ENCODE peak calls at places on chromosome 1, in five cellular contexts. T is CD4-positive, CD25-positive, alpha-beta regulatory T cell; C is iPS DF 6.9; V is tibial artery; L is kidney. R is an unnamed sample.
A peak's percentile ranks its signal among the peaks of the same experiment; 100 is the strongest.

GRCh38 chr1:196464545-196464944 is 143.7 kb downstream of the KCNT2 start:
- DNase-seq in C (no peak), L (no peak), T (no peak), V (no peak), R (no peak)

GRCh38 chr1:101259744-101260148 is 22.9 kb downstream of the S1PR1 start:
- DNase-seq in C (no peak), T (no peak), V (no peak), L (no peak), R (no peak)

GRCh38 chr1:37561794-37562132 is 5.0 kb downstream of the DNALI1 start:
- DNase-seq in L (no peak), C (peak; percentile 29), T (peak; percentile 14), V (no peak), R (peak; percentile 33)

GRCh38 chr1:62384276-62385005 is 52.4 kb upstream of the USP1 start:
- DNase-seq in T (no peak), V (no peak), C (no peak), L (no peak), R (no peak)

GRCh38 chr1:27928216-27928954 is 6.4 kb upstream of the SMPDL3B start:
- DNase-seq in T (no peak), V (no peak), L (peak; percentile 29), C (no peak), R (no peak)

GRCh38 chr1:28890836-28891235 is 23.5 kb upstream of the EPB41 start:
- DNase-seq in T (no peak), C (no peak), V (no peak), L (no peak), R (no peak)

GRCh38 chr1:27503961-27504587 is 14.1 kb upstream of the WASF2 start:
- DNase-seq in T (no peak), L (peak; percentile 76), C (no peak), V (no peak), R (no peak)

GRCh38 chr1:197399691-197400521 is 131.9 kb downstream of the CRB1 start:
- DNase-seq in T (peak; percentile 25), C (peak; percentile 27), L (no peak), V (no peak), R (peak; percentile 51)

GRCh38 chr1:82979593-82980230 is 1019.2 kb downstream of the TTLL7 start:
- DNase-seq in C (no peak), V (no peak), L (no peak), T (no peak), R (no peak)

GRCh38 chr1:215583185-215583692 is 16.1 kb downstream of the KCTD3 start:
- DNase-seq in T (no peak), L (no peak), C (no peak), V (no peak), R (no peak)

GRCh38 chr1:234871039-234871709 is 257.5 kb downstream of the TOMM20 start:
- DNase-seq in L (no peak), C (no peak), V (peak; percentile 59), T (no peak), R (no peak)

GRCh38 chr1:8350914-8351684 is 33.2 kb downstream of the SLC45A1 start:
- DNase-seq in C (no peak), L (peak; percentile 75), V (no peak), T (no peak), R (no peak)

GRCh38 chr1:2206813-2207488 is 12.4 kb upstream of the FAAP20 start:
- DNase-seq in L (peak; percentile 83), C (no peak), V (peak; percentile 75), T (no peak), R (no peak)

GRCh38 chr1:2209400-2210083 is 15.0 kb upstream of the FAAP20 start:
- DNase-seq in C (no peak), L (peak; percentile 86), T (no peak), V (peak; percentile 72), R (no peak)

GRCh38 chr1:2210084-2210653 is 15.6 kb upstream of the FAAP20 start:
- DNase-seq in C (no peak), T (no peak), V (peak; percentile 69), L (peak; percentile 76), R (no peak)

GRCh38 chr1:2210786-2211185 is 16.2 kb upstream of the FAAP20 start:
- DNase-seq in L (peak; percentile 76), T (no peak), C (no peak), V (peak; percentile 70), R (no peak)

DNA sequence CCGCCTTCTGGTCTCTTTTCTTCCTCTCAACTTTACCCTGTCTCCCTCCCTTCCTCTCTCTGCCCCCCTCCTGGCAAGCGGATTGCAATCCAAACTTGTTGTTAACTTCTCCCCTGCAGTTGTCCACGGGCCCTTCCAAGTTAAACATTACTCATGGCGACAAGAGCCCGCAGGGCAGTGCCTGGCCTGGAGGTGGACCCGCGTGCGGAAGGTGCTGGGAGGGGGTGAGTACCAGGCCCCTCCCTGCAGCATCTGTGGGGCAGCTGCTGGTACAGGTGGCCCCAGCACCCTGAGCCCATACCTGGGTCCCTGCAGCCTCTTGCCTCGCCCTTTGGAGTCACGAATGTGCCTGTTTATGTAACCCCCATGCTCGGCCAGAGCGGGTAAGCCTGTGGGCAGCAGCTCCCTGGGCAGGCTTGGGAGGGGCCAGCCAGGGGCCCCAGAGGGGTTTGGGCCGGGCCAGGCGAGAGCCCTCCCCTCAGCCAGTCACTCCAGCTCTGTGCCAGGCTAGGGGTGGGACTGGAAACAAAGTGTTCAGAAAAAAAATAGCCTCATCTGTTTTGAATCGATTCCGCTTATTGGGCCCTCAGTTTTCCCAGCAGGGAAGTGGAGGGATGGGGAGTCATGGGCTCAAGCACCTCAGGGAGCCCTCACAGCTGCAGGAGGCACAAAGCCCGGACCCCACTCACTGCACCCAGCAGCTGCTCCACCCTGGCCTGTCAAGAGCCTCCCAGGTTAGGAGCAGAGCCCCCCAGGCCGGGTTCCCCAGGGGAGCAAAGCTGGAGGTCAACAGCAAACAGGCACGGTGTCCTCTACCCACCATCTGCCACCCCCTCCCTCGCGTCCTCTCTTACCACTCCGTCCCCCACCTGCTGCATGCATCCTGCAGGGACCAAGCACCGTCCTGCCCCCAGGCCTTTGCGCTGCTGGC is 14.0 kb upstream of the FAAP20 start:
- DNase-seq in C (no peak), T (no peak), V (peak; percentile 97), L (peak; percentile 95), R (no peak)
- H3K4me1 ChIP-seq in C (peaks cover 5% of the 10 kb centered on the region), T (peaks cover 31% of the 10 kb centered on the region), V (peaks cover 19% of the 10 kb centered on the region), L (peaks cover 47% of the 10 kb centered on the region), R (peaks cover 13% of the 10 kb centered on the region)

DNA sequence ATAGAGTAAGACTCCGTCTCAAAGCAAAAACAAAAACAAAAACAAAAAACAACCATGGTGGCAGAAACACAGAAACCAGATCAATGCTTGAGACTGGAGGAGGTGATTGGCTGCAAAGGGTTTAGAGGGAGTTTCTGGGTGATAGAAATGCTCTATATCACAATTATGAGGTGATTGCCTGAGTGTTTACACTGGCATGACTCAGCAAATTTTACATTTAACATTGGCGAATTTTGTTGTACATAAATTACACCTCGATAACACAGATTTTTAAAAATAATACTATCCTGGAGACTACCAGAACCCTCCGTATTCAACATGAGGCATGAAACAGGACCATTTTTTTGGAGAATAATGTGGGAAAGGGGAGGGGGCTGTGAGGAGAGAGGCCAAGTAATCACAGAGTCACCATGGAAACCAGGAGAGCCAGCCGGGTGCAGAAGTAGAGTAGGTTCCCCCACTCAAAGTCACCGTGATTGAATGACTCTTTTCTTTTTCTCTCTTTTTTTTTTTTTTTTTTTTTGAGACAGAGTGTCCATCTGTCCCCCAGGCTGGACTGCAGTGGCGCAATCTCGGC is 24.3 kb downstream of the HEYL start:
- DNase-seq in V (no peak), C (no peak), L (no peak), T (no peak), R (no peak)
- H3K4me1 ChIP-seq in V (no peaks in the 10 kb centered on the region), C (no peaks in the 10 kb centered on the region), L (no peaks in the 10 kb centered on the region), T (no peaks in the 10 kb centered on the region), R (no peaks in the 10 kb centered on the region)

GRCh38 chr1:64893921-64894320 is 72.4 kb downstream of the JAK1 start:
- DNase-seq in V (no peak), L (no peak), C (no peak), T (no peak), R (no peak)

GRCh38 chr1:64892576-64893573 is 73.5 kb downstream of the JAK1 start:
- DNase-seq in V (no peak), L (no peak), C (no peak), T (no peak), R (no peak)

GRCh38 chr1:64896546-64896945 is 69.8 kb downstream of the JAK1 start:
- DNase-seq in C (no peak), V (no peak), L (no peak), T (no peak), R (no peak)

GRCh38 chr1:64895500-64895899 is 70.8 kb downstream of the JAK1 start:
- DNase-seq in T (no peak), C (no peak), V (no peak), L (no peak), R (no peak)

GRCh38 chr1:64894438-64895196 is 71.7 kb downstream of the JAK1 start:
- DNase-seq in C (no peak), V (no peak), T (no peak), L (no peak), R (no peak)
- H3K4me1 ChIP-seq in C (peaks cover 8% of the 10 kb centered on the region), V (no peaks in the 10 kb centered on the region), T (peaks cover 91% of the 10 kb centered on the region), L (peaks cover 44% of the 10 kb centered on the region), R (peaks cover 78% of the 10 kb centered on the region)

DNA sequence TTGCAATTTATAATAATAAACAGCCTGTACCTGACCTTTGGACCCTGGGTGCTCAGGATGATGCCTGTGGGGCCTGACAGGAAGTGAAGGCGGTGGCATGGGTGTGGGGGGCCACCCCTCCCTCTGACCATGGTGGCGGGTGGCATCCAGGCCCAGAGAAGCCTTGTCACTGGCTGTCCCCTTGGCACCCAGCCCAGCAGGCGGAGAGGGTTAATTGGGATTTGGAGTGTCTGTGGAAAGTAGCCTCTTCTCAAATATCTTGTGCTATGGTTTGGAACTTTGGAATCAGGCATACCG is 20.5 kb downstream of the SOX13 start:
- DNase-seq in C (no peak), V (no peak), T (no peak), L (no peak), R (no peak)
- H3K4me1 ChIP-seq in C (peaks cover 35% of the 10 kb centered on the region), V (peaks cover 9% of the 10 kb centered on the region), T (no peaks in the 10 kb centered on the region), L (peaks cover 65% of the 10 kb centered on the region), R (no peaks in the 10 kb centered on the region)

DNA sequence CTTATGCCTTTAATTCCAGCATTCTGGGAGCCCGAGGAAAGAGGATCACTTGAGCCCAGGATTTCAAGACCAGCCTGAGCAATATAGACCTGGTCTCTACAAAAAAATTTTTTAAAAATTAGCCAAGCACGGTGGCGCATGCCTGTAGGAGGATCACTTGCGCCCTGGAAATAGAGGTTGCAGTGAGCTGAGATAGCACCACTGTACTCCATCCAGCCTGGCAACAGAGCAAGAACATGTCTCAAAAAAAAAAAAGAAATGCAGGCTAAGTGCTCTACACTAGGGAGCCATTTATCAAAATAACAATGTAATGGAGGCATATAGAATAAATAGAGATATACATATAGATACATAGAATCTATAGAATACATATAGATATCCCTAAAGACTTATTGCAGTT is 23.3 kb downstream of the CEPT1 start:
- DNase-seq in T (no peak), C (no peak), L (no peak), V (no peak), R (no peak)
- H3K4me1 ChIP-seq in T (no peaks in the 10 kb centered on the region), C (no peaks in the 10 kb centered on the region), L (no peaks in the 10 kb centered on the region), V (no peaks in the 10 kb centered on the region), R (no peaks in the 10 kb centered on the region)

DNA sequence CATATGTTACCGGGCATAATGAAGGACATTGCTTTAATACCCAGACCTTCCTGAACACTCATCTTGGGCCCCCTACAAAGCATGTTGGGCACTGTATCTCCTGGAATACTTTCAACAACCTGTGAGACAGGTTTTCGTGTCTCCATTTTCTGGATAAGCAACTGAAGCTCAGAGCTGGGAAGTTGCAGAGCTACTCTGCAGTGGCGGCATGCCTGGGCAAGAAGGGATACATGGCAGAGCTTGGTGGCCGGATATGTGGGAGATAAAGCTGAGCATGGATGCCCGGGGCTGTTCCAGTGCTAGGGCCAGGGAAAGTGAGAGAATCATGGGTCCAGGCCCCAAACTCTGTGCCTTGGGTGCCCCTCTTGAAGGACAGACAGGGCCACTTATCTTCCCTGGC is 71.6 kb upstream of the KCND3 start:
- DNase-seq in L (no peak), V (no peak), T (no peak), C (no peak), R (no peak)
- H3K4me1 ChIP-seq in L (no peaks in the 10 kb centered on the region), V (no peaks in the 10 kb centered on the region), T (no peaks in the 10 kb centered on the region), C (no peaks in the 10 kb centered on the region), R (no peaks in the 10 kb centered on the region)